ENCODE peak calls at places on chromosomes 5 and 9, in four cellular contexts. R is HFF-Myc, J is AG09309, F is astrocyte. U is an unnamed sample.

GRCh38 chr9:127508901-127509260 is 57.6 kb downstream of the LRSAM1 start:
- DNase-seq in F (no peak), J (no peak), R (no peak), U (no peak)

GRCh38 chr9:13367784-13368183 is 88.3 kb upstream of the MPDZ start:
- DNase-seq in J (no peak), F (no peak), R (no peak), U (no peak)

GRCh38 chr5:170311856-170312405 is 14.4 kb upstream of the LCP2 start:
- DNase-seq in F (no peak), J (no peak), R (no peak), U (no peak)

GRCh38 chr9:135978650-135979461 is 17.7 kb upstream of the UBAC1 start:
- DNase-seq in R (no peak), J (no peak), F (no peak), U (no peak)

GRCh38 chr9:136864996-136865767 is 926 bp downstream of the EDF1 start:
- DNase-seq in F (no peak), J (no peak), R (no peak), U (no peak)

GRCh38 chr9:35820076-35820475 is 5.2 kb upstream of the HINT2 start:
- DNase-seq in F (peak), J (peak), R (no peak), U (no peak)

GRCh38 chr5:33969572-33970452 is 14.7 kb downstream of the SLC45A2 start:
- DNase-seq in R (peak), F (peak), J (no peak), U (peak)

GRCh38 chr9:92613268-92614122 is 56.4 kb downstream of the IPPK start:
- DNase-seq in R (no peak), F (no peak), J (no peak), U (no peak)

GRCh38 chr9:114176601-114177295 is 21.4 kb downstream of the COL27A1 start:
- DNase-seq in J (no peak), R (no peak), F (no peak), U (no peak)

GRCh38 chr9:108162664-108163063 is 673.1 kb upstream of the KLF4 start:
- DNase-seq in J (peak), F (peak), R (peak), U (no peak)

GRCh38 chr5:54215233-54215736 is 95.1 kb downstream of the ARL15 start:
- DNase-seq in F (no peak), J (no peak), R (no peak), U (no peak)

GRCh38 chr5:52818360-52818759 is 30.6 kb downstream of the ITGA1 start:
- DNase-seq in R (no peak), F (no peak), J (no peak), U (no peak)

GRCh38 chr9:117665601-117666377 is 38.4 kb upstream of the TLR4 start:
- DNase-seq in F (no peak), J (no peak), R (no peak), U (no peak)

GRCh38 chr9:125659954-125660353 is 47.1 kb downstream of the MAPKAP1 start:
- DNase-seq in F (peak), R (no peak), J (peak), U (peak)

GRCh38 chr5:157387683-157388093 is 72.3 kb upstream of the NIPAL4 start:
- DNase-seq in J (peak), F (peak), R (peak), U (no peak)

GRCh38 chr9:124788542-124789217 is 11.7 kb downstream of the OLFML2A start:
- DNase-seq in R (no peak), J (no peak), F (no peak), U (no peak)

GRCh38 chr5:15587941-15588340 is 88.0 kb downstream of the FBXL7 start:
- DNase-seq in R (no peak), J (peak), F (peak), U (no peak)

GRCh38 chr5:171401167-171401947 is 13.7 kb downstream of the NPM1 start:
- DNase-seq in F (no peak), R (no peak), J (no peak), U (no peak)

GRCh38 chr5:171400169-171400568 is 12.5 kb downstream of the NPM1 start:
- DNase-seq in R (no peak), F (no peak), J (no peak), U (no peak)

GRCh38 chr5:171409164-171410136 is 10.0 kb upstream of the FGF18 start:
- DNase-seq in F (no peak), R (no peak), J (no peak), U (no peak)

GRCh38 chr5:171407234-171407633 is 12.2 kb upstream of the FGF18 start:
- DNase-seq in R (no peak), F (no peak), J (no peak), U (no peak)

GRCh38 chr5:171405615-171406014 is 13.8 kb upstream of the FGF18 start:
- DNase-seq in J (no peak), R (no peak), F (no peak), U (no peak)
- TF ChIP-seq CTCF in J (peak), R (peak), F (peak), U (peak)

GRCh38 chr9:20552874-20553624 is 69.2 kb downstream of the MLLT3 start:
- DNase-seq in J (no peak), F (peak), R (no peak), U (peak)
- TF ChIP-seq CTCF in J (no peak), F (peak), R (no peak), U (no peak)

GRCh38 chr9:7316967-7317366 is 482.6 kb downstream of the DMAC1 start:
- DNase-seq in J (no peak), F (no peak), R (no peak), U (no peak)

GRCh38 chr9:7315746-7316457 is 483.7 kb downstream of the DMAC1 start:
- DNase-seq in F (peak), J (peak), R (no peak), U (no peak)

GRCh38 chr9:7316458-7316795 is 483.2 kb downstream of the DMAC1 start:
- DNase-seq in F (no peak), R (no peak), J (no peak), U (no peak)

GRCh38 chr9:7320139-7320538 is 479.4 kb downstream of the DMAC1 start:
- DNase-seq in R (peak), J (peak), F (peak), U (no peak)

DNA sequence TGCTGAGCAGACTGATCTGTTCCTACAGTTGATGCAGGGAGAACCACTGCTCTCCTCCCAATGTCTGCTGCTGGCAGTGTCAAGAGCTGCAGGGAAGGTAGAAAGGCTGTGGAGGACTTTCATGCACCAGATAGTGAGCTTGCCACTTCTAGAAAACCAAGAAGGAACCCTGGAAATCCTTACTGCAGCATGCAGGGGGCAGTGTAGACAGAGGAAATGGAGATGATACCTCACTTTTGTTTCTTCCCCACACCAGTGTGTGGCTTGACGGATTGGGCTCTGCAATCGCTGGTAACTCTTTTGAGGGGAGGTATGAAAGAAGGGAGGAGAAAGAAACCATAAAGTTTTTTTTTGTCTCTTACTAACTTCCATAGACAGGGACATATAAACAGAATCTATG is 480.7 kb downstream of the DMAC1 start:
- DNase-seq in R (no peak), F (no peak), J (no peak), U (no peak)
- TF ChIP-seq CTCF in R (peak), F (no peak), J (no peak), U (no peak)

DNA sequence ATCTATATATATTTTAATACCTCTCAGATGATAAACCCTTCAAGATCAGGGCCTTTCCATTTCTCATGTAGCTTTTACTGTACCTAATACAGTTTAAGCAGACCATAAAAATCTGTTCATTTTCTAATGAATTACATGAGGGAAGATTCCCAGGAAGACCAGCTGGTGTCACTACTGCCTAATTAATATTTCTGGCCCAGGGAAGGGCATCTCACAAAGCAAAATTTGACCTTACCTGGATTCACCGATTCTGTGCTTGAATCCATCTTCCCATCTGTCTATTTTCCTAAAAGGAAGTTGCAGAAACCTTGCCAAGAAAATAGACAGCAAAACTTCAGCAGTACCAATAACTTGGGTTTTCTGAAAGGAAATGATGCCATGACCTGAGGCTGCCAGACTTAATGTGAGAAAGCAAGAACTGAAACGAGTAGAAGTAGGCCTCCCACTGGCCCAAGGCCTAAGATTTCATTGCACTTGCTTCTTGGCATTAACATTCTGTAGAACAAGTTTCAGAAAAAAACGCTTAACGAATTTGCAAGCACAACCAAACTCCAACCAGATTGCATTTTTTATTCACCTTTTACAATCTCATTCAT is 83.0 kb upstream of the GLIS3 start:
- DNase-seq in R (no peak), F (no peak), J (no peak), U (peak)
- TF ChIP-seq CTCF in R (peak), F (peak), J (peak), U (peak)

GRCh38 chr5:96199713-96200183 is 233.3 kb downstream of the PCSK1 start:
- DNase-seq in F (no peak), J (no peak), R (no peak), U (no peak)
- TF ChIP-seq CTCF in F (no peak), J (no peak), R (no peak), U (no peak)

GRCh38 chr5:136276087-136276486 is 83.1 kb upstream of the SMIM32 start:
- DNase-seq in R (no peak), J (no peak), F (no peak), U (no peak)
- TF ChIP-seq CTCF in R (no peak), J (no peak), F (no peak), U (no peak)

DNA sequence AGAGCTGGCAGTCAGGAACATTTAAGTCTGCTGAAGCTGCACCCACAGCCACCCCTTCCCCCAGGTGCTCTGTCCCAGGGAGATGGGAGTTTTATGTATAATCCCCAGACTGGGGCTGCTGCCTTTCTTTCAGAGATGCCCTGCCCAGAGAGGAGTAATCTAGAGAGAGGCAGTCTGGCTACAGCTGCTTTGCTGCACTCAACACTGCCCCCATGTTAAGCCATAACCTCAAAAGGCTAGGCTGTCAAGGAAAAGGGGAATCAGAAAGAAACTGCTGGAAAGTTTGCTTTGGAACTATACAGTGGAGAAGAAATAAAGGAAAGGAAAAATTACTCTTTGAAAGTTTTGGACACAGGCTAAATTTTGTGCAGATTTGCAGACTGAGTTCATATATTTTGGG is 127.2 kb downstream of the MACIR start:
- DNase-seq in R (no peak), F (no peak), J (no peak), U (no peak)
- TF ChIP-seq CTCF in R (no peak), F (no peak), J (peak), U (no peak)

GRCh38 chr5:80341376-80341775 is 21.6 kb downstream of the SPZ1 start:
- DNase-seq in J (no peak), F (no peak), R (no peak), U (no peak)

GRCh38 chr5:80343067-80343466 is 23.3 kb downstream of the SPZ1 start:
- DNase-seq in F (no peak), J (no peak), R (no peak), U (no peak)

DNA sequence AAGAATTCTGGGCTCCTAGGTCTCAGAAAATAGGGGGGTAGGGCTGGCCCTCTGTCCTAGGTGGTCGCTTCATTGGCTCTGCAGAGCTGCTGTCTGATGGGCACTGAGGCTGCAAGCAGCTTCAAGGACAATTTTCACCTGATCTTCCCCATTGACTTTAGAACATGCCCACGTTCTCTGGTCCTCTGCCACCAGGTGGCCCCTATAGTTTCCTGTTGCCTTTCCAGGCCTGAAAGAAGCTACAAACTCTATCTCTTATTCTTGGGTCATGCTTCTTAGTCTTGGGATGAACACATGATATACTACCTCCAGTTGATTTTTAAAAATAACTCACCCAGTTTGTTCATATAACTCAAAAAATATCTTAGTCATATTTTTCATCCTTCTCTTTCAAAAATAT is 26.3 kb downstream of the SPZ1 start:
- DNase-seq in R (no peak), F (no peak), J (no peak), U (peak)
- TF ChIP-seq CTCF in R (peak), F (peak), J (peak), U (peak)